ENCODE peak calls at places on chromosomes 12 and 14, in five cellular contexts. F, B, U, V and A are unnamed samples.

GRCh38 chr12:53207042-53207441 is at the start of gene ITGB7:
- DNase-seq in F (peak; percentile 83), B (no peak), U (peak; percentile 11), V (peak; percentile 92), A (no peak)

GRCh38 chr14:102986810-102987579 is 64.5 kb downstream of the AMN start:
- DNase-seq in F (no peak), B (no peak), U (no peak), V (no peak), A (no peak)

GRCh38 chr12:12717586-12718381 is 616 bp downstream of the CDKN1B start:
- DNase-seq in F (peak; percentile 46), B (peak; percentile 20), U (peak; percentile 55), V (peak; percentile 38), A (peak; percentile 53)

GRCh38 chr14:93044601-93045000 is 71.1 kb downstream of the ITPK1 start:
- DNase-seq in F (no peak), B (peak; percentile 46), U (no peak), V (no peak), A (no peak)

GRCh38 chr14:61511558-61511924 is 183.8 kb upstream of the HIF1A start:
- DNase-seq in F (no peak), B (no peak), U (no peak), V (no peak), A (peak; percentile 68)

GRCh38 chr12:110555509-110556406 is 27.4 kb downstream of the PPTC7 start:
- DNase-seq in F (no peak), B (no peak), U (no peak), V (no peak), A (no peak)

GRCh38 chr12:55720071-55720564 is at the start of gene RDH5:
- DNase-seq in F (peak; percentile 92), B (no peak), U (no peak), V (no peak), A (peak; percentile 68)

GRCh38 chr14:83172363-83172762 is 1638.7 kb upstream of the SEL1L start:
- DNase-seq in F (no peak), B (no peak), U (no peak), V (no peak), A (no peak)

GRCh38 chr12:26520869-26521268 is 312.1 kb downstream of the ITPR2 start:
- DNase-seq in F (no peak), B (no peak), U (no peak), V (no peak), A (no peak)

GRCh38 chr14:101360045-101360931 is 201.0 kb upstream of the DIO3 start:
- DNase-seq in F (peak; percentile 58), B (no peak), U (no peak), V (no peak), A (peak; percentile 66)

GRCh38 chr14:93691042-93691780 is 97.1 kb downstream of the PRIMA1 start:
- DNase-seq in F (no peak), B (no peak), U (peak; percentile 58), V (no peak), A (no peak)

GRCh38 chr12:87768884-87769283 is 260.3 kb downstream of the C12orf50 start:
- DNase-seq in F (no peak), B (no peak), U (no peak), V (no peak), A (no peak)

GRCh38 chr12:30330565-30330964 is 365.1 kb downstream of the IPO8 start:
- DNase-seq in F (no peak), B (no peak), U (no peak), V (no peak), A (no peak)

GRCh38 chr12:49872781-49873181 is 29.9 kb upstream of the BCDIN3D start:
- DNase-seq in F (no peak), B (no peak), U (no peak), V (no peak), A (peak; percentile 29)

GRCh38 chr12:106721931-106722330 is 52.6 kb upstream of the RIC8B start:
- DNase-seq in F (no peak), B (no peak), U (no peak), V (no peak), A (no peak)

GRCh38 chr12:121535150-121536057 is 45.4 kb downstream of the KDM2B start:
- DNase-seq in F (peak; percentile 25), B (no peak), U (no peak), V (peak; percentile 6), A (no peak)

GRCh38 chr14:58572092-58572853 is 65.5 kb upstream of the DACT1 start:
- DNase-seq in F (no peak), B (no peak), U (no peak), V (no peak), A (no peak)

GRCh38 chr12:18556081-18556645 is 181.6 kb downstream of the PLCZ1 start:
- DNase-seq in F (no peak), B (no peak), U (no peak), V (no peak), A (no peak)

GRCh38 chr14:75437201-75438143 is 9.7 kb downstream of the JDP2 start:
- DNase-seq in F (no peak), B (no peak), U (no peak), V (no peak), A (no peak)

GRCh38 chr12:26204612-26205289 is 9.4 kb downstream of the SSPN start:
- DNase-seq in F (no peak), B (no peak), U (no peak), V (no peak), A (no peak)

DNA sequence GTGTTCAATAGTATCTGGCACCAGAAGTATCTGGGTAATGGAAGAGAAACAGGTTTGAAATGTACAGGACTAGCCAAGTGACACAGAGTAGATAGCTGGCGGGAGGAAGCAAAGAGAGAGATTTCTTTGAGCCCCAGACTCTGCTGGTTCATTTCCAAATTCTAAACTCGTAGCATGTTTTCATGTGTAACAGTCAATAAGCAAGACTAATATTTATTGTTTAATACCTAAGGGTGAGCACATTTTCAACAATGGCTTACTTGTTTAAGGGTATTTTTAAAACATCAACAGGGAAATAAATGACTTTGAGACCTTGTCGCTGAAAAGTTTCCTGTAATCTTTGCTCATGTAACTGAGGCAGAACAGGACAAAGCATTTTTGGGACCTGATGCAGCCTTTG is 11.8 kb upstream of the CCDC88C start:
- DNase-seq in F (no peak), B (no peak), U (no peak), V (no peak), A (no peak)
- H3K27ac ChIP-seq in F (no peak overlapping the region), B (no peak overlapping the region), U (no peak overlapping the region), V (no peak overlapping the region), A (no peak overlapping the region)

DNA sequence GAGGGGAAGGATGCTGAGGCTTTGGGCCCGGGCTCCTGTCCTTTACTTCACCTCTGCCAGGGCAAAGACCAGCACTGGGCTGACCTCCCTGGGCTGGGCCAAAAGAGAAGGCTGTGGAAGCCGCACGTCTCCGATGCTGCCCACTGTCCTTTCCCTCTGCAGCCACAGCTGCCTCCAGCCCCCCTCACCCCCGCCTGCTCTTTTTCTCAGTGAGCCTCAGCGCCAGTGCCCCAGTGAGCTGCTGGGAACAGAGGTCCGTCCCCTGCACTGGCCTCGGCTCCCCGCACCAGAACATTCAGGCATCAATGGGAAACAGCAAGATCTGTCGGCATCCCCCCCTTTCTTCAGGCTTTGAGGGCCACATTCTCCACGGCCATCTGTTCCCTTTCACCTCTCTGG is 398.1 kb downstream of the ZFP36L1 start:
- DNase-seq in F (no peak), B (no peak), U (peak; percentile 50), V (no peak), A (no peak)
- H3K4me1 ChIP-seq in F (no peaks in the 10 kb centered on the region), B (peaks cover under 1% of the 10 kb centered on the region), U (peaks cover 23% of the 10 kb centered on the region), V (no peaks in the 10 kb centered on the region), A (peaks cover 52% of the 10 kb centered on the region)

GRCh38 chr12:46227616-46228015 is 41.2 kb downstream of the SLC38A1 start:
- DNase-seq in F (no peak), B (no peak), U (no peak), V (no peak), A (no peak)

GRCh38 chr12:46233985-46234384 is 34.9 kb downstream of the SLC38A1 start:
- DNase-seq in F (no peak), B (no peak), U (no peak), V (no peak), A (no peak)

GRCh38 chr12:46237381-46238045 is 31.3 kb downstream of the SLC38A1 start:
- DNase-seq in F (no peak), B (no peak), U (no peak), V (no peak), A (no peak)

GRCh38 chr12:46230985-46231384 is 37.9 kb downstream of the SLC38A1 start:
- DNase-seq in F (no peak), B (no peak), U (no peak), V (no peak), A (no peak)

DNA sequence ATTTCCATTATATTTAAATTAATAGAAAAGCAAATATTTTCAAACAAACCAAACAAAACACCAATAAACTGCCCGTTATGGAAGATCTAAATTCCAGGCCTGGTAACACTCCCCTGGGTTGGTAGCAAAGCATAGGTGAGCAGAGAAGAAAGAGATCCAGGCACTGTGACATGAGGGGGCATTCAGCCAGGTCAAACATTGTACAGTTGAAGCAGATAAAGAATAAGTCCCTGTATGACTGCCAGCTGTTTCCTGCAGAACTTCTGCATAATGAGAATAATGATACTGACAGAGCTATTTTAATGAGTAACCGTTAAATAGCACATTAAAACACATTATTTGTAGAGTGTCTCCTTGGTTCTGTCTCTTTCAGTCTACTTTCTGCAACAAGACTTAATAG is 35.4 kb downstream of the SLC38A1 start:
- DNase-seq in F (no peak), B (no peak), U (no peak), V (no peak), A (no peak)
- H3K36me3 ChIP-seq in F (no peaks in the 10 kb centered on the region), B (peaks cover 73% of the 10 kb centered on the region), U (peaks cover 20% of the 10 kb centered on the region), V (no peaks in the 10 kb centered on the region), A (no peaks in the 10 kb centered on the region)

GRCh38 chr14:52054678-52055077 is 14.2 kb downstream of the NID2 start:
- DNase-seq in F (no peak), B (no peak), U (no peak), V (no peak), A (no peak)

GRCh38 chr14:52052991-52053390 is 15.9 kb downstream of the NID2 start:
- DNase-seq in F (no peak), B (no peak), U (no peak), V (no peak), A (no peak)

GRCh38 chr14:52051861-52052260 is 17.0 kb downstream of the NID2 start:
- DNase-seq in F (no peak), B (no peak), U (no peak), V (no peak), A (no peak)

GRCh38 chr14:52051251-52051650 is 17.6 kb downstream of the NID2 start:
- DNase-seq in F (no peak), B (no peak), U (no peak), V (no peak), A (no peak)

GRCh38 chr14:52052289-52052943 is 16.4 kb downstream of the NID2 start:
- DNase-seq in F (no peak), B (no peak), U (no peak), V (no peak), A (no peak)
- H3K27ac ChIP-seq in F (no peak overlapping the region), B (no peak overlapping the region), U (no peak overlapping the region), V (no peak overlapping the region), A (no peak overlapping the region)